ENCODE peak calls at places on chromosomes 11 and 22, in four cellular contexts. U, A, G and Z are unnamed samples.

GRCh38 chr11:12100886-12101285 is 9.5 kb upstream of the MICAL2 start:
- DNase-seq in U (no peak), A (no peak), G (no peak), Z (no peak)

GRCh38 chr22:21108379-21109115 is 62.8 kb downstream of the LRRC74B start:
- DNase-seq in U (no peak), A (no peak), G (no peak), Z (no peak)

GRCh38 chr11:105032495-105032894 is 2.4 kb downstream of the CASP1 start:
- DNase-seq in U (no peak), A (no peak), G (no peak), Z (no peak)

GRCh38 chr11:17163742-17164141 is 44.0 kb downstream of the PIK3C2A start:
- DNase-seq in U (no peak), A (no peak), G (no peak), Z (no peak)

GRCh38 chr22:30309981-30310672 is 16.6 kb downstream of the TBC1D10A start:
- DNase-seq in U (no peak), A (no peak), G (peak; percentile 58), Z (no peak)

GRCh38 chr11:71155846-71156245 is 96.5 kb downstream of the SHANK2 start:
- DNase-seq in U (no peak), A (no peak), G (no peak), Z (no peak)

GRCh38 chr11:67640021-67640757 is 626 bp upstream of the TBX10 start:
- DNase-seq in U (peak; percentile 89), A (peak; percentile 55), G (no peak), Z (no peak)

GRCh38 chr11:67662142-67662805 is 11.7 kb upstream of the ACY3 start:
- DNase-seq in U (no peak), A (no peak), G (no peak), Z (no peak)

GRCh38 chr11:44805596-44805995 is 78.8 kb downstream of the TSPAN18 start:
- DNase-seq in U (no peak), A (no peak), G (no peak), Z (no peak)

GRCh38 chr11:70491696-70492472 is 93.6 kb downstream of the CTTN start:
- DNase-seq in U (no peak), A (no peak), G (no peak), Z (no peak)

GRCh38 chr22:30754971-30755759 is 60.5 kb downstream of the OSBP2 start:
- DNase-seq in U (peak; percentile 64), A (peak; percentile 54), G (no peak), Z (peak; percentile 47)

GRCh38 chr11:65599955-65600246 is 4.3 kb upstream of the KCNK7 start:
- DNase-seq in U (no peak), A (no peak), G (no peak), Z (no peak)

GRCh38 chr11:123061403-123062157 is at the start of gene HSPA8:
- DNase-seq in U (no peak), A (peak; percentile 46), G (no peak), Z (no peak)

GRCh38 chr11:71188073-71188472 is 64.3 kb downstream of the SHANK2 start:
- DNase-seq in U (no peak), A (no peak), G (no peak), Z (no peak)

GRCh38 chr22:46595545-46595944 is 24.6 kb upstream of the GRAMD4 start:
- DNase-seq in U (no peak), A (no peak), G (no peak), Z (no peak)

GRCh38 chr11:12827929-12828812 is 153.9 kb downstream of the TEAD1 start:
- DNase-seq in U (no peak), A (peak; percentile 66), G (no peak), Z (no peak)

GRCh38 chr11:59358595-59358994 is at the start of gene OR5AN1:
- DNase-seq in U (no peak), A (no peak), G (no peak), Z (no peak)

GRCh38 chr11:7227724-7228123 is 24.0 kb upstream of the SYT9 start:
- DNase-seq in U (no peak), A (no peak), G (no peak), Z (no peak)

GRCh38 chr11:126484266-126484665 is 128.8 kb downstream of the ST3GAL4 start:
- DNase-seq in U (no peak), A (peak; percentile 11), G (no peak), Z (no peak)

GRCh38 chr22:49370841-49371301 is 456.8 kb downstream of the BRD1 start:
- DNase-seq in U (peak; percentile 29), A (no peak), G (no peak), Z (no peak)

GRCh38 chr11:103779054-103779453 is 257.4 kb upstream of the DDI1 start:
- DNase-seq in U (no peak), A (no peak), G (no peak), Z (no peak)

GRCh38 chr22:30610299-30610698 is 3.3 kb downstream of the TCN2 start:
- DNase-seq in U (no peak), A (no peak), G (no peak), Z (no peak)

GRCh38 chr11:7256943-7257342 is 5.2 kb downstream of the SYT9 start:
- DNase-seq in U (no peak), A (no peak), G (no peak), Z (no peak)

GRCh38 chr22:24154826-24155225 is 26.5 kb upstream of the SUSD2 start:
- DNase-seq in U (no peak), A (no peak), G (no peak), Z (no peak)

GRCh38 chr11:77771135-77771534 is 49.4 kb downstream of the RSF1 start:
- DNase-seq in U (no peak), A (no peak), G (no peak), Z (no peak)

GRCh38 chr11:4684631-4685285 is 12.9 kb downstream of the OR51E2 start:
- DNase-seq in U (no peak), A (no peak), G (no peak), Z (no peak)

GRCh38 chr11:94776351-94777321 is 8.5 kb downstream of the AMOTL1 start:
- DNase-seq in U (no peak), A (no peak), G (no peak), Z (no peak)

GRCh38 chr22:24185501-24186351 is 4.4 kb downstream of the SUSD2 start:
- DNase-seq in U (no peak), A (no peak), G (no peak), Z (no peak)

GRCh38 chr11:96092511-96092910 is 168.6 kb upstream of the MTMR2 start:
- DNase-seq in U (no peak), A (no peak), G (no peak), Z (no peak)

GRCh38 chr11:75326439-75326810 is 25.0 kb downstream of the ARRB1 start:
- DNase-seq in U (no peak), A (no peak), G (no peak), Z (no peak)

GRCh38 chr22:45907996-45908395 is 69.0 kb downstream of the WNT7B start:
- DNase-seq in U (no peak), A (no peak), G (no peak), Z (no peak)

GRCh38 chr11:125943661-125944349 is 2.0 kb upstream of the VSIG10L2 start:
- DNase-seq in U (no peak), A (no peak), G (no peak), Z (no peak)

GRCh38 chr22:28344893-28345292 is 334.7 kb downstream of the TTC28 start:
- DNase-seq in U (no peak), A (no peak), G (no peak), Z (no peak)

GRCh38 chr22:49234459-49234858 is 593.2 kb downstream of the BRD1 start:
- DNase-seq in U (peak; percentile 29), A (no peak), G (no peak), Z (no peak)

GRCh38 chr11:121298770-121299169 is 6.2 kb downstream of the SC5D start:
- DNase-seq in U (no peak), A (no peak), G (no peak), Z (peak; percentile 3)

GRCh38 chr11:96199563-96200025 is 143.4 kb downstream of the MAML2 start:
- DNase-seq in U (no peak), A (no peak), G (no peak), Z (no peak)

GRCh38 chr11:114340311-114341131 is 44.3 kb downstream of the NNMT start:
- DNase-seq in U (peak; percentile 61), A (peak; percentile 30), G (no peak), Z (peak; percentile 55)

GRCh38 chr11:58905716-58906547 is 33.4 kb upstream of the GLYATL1 start:
- DNase-seq in U (peak; percentile 86), A (no peak), G (no peak), Z (peak; percentile 69)

GRCh38 chr11:94379619-94380018 is 21.6 kb downstream of the GPR83 start:
- DNase-seq in U (no peak), A (no peak), G (no peak), Z (no peak)

GRCh38 chr11:66017354-66017753 is 5.5 kb downstream of the CST6 start:
- DNase-seq in U (no peak), A (no peak), G (no peak), Z (no peak)

GRCh38 chr11:72443016-72443415 is 8.7 kb upstream of the CLPB start:
- DNase-seq in U (no peak), A (no peak), G (no peak), Z (no peak)

GRCh38 chr11:72451836-72452376 is 17.6 kb upstream of the CLPB start:
- DNase-seq in U (no peak), A (no peak), G (no peak), Z (no peak)

GRCh38 chr11:72445423-72445822 is 11.1 kb upstream of the CLPB start:
- DNase-seq in U (no peak), A (no peak), G (no peak), Z (no peak)

GRCh38 chr11:72441647-72442267 is 7.4 kb upstream of the CLPB start:
- DNase-seq in U (no peak), A (no peak), G (no peak), Z (no peak)

GRCh38 chr11:72446929-72447753 is 12.8 kb upstream of the CLPB start:
- DNase-seq in U (no peak), A (peak; percentile 62), G (no peak), Z (peak; percentile 27)
- TF ChIP-seq SUZ12 in U (no peak), A (no peak), G (no peak), Z (no peak)

GRCh38 chr22:27028093-27028492 is 370.7 kb downstream of the MIAT start:
- DNase-seq in U (no peak), A (no peak), G (no peak), Z (no peak)
- TF ChIP-seq ZNF274 in U (no peak), A (no peak), G (no peak), Z (no peak)

DNA sequence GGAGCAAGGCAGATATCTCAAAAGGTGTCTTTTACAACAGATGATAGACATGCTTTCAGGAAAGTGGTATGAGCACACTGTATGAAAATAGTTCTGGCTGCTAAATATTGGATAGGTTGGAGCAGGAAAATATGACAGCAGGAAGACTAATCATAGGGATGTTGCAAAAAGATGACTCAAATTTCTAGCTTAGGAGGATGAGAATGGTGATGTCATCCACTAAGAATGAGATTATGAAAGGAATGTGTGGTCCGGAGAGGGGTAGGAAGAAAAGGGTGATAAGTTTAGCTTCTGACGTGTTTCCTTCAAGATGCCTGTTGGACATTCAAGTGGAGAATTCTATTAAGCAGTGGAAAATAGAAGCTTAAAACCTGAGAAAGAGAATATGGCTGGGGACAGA is 46.4 kb downstream of the RCN1 start:
- DNase-seq in U (no peak), A (no peak), G (no peak), Z (no peak)
- TF ChIP-seq SUZ12 in U (no peak), A (no peak), G (no peak), Z (no peak)

GRCh38 chr22:22751043-22751603 is 106.7 kb downstream of the GGTLC2 start:
- DNase-seq in U (no peak), A (no peak), G (no peak), Z (no peak)
- TF ChIP-seq ZNF274 in U (no peak), A (no peak), G (no peak), Z (no peak)

GRCh38 chr11:15660496-15660895 is 545.8 kb downstream of the INSC start:
- DNase-seq in U (no peak), A (no peak), G (no peak), Z (no peak)
- TF ChIP-seq SUZ12 in U (no peak), A (no peak), G (no peak), Z (no peak)